ENCODE peak calls at places on chromosomes 4 and X, in nine cellular contexts. One of them, this sample, is unnamed.

GRCh38 chrX:50903387-50904027 is 7.0 kb upstream of the BMP15 start:
- DNase-seq in lower leg skin: no peak
- DNase-seq in ovary: no peak
- DNase-seq in spleen: no peak
- DNase-seq in AG09309: no peak
- DNase-seq in heart right ventricle: no peak
- DNase-seq in brain microvascular endothelial cell: peak; percentile 23
- DNase-seq in transverse colon: no peak
- DNase-seq in left ventricle myocardium inferior: no peak
- DNase-seq in this sample: peak; percentile 61

GRCh38 chr4:159966741-159967140 is 863.9 kb downstream of the RAPGEF2 start:
- DNase-seq in lower leg skin: no peak
- DNase-seq in ovary: no peak
- DNase-seq in spleen: no peak
- DNase-seq in AG09309: no peak
- DNase-seq in heart right ventricle: no peak
- DNase-seq in brain microvascular endothelial cell: no peak
- DNase-seq in transverse colon: no peak
- DNase-seq in left ventricle myocardium inferior: no peak
- DNase-seq in this sample: no peak

GRCh38 chr4:1004557-1005485 is 6.6 kb upstream of the FGFRL1 start:
- DNase-seq in lower leg skin: no peak
- DNase-seq in ovary: no peak
- DNase-seq in spleen: no peak
- DNase-seq in AG09309: no peak
- DNase-seq in heart right ventricle: no peak
- DNase-seq in brain microvascular endothelial cell: no peak
- DNase-seq in transverse colon: no peak
- DNase-seq in left ventricle myocardium inferior: peak; percentile 43
- DNase-seq in this sample: no peak

GRCh38 chrX:40100141-40100536 is 2.4 kb upstream of the BCOR start:
- DNase-seq in lower leg skin: no peak
- DNase-seq in ovary: peak; percentile 70
- DNase-seq in spleen: peak; percentile 76
- DNase-seq in AG09309: no peak
- DNase-seq in heart right ventricle: peak; percentile 37
- DNase-seq in brain microvascular endothelial cell: no peak
- DNase-seq in transverse colon: peak; percentile 34
- DNase-seq in left ventricle myocardium inferior: peak; percentile 31
- DNase-seq in this sample: peak; percentile 39

GRCh38 chrX:37348237-37349130 is 680 bp upstream of the PRRG1 start:
- DNase-seq in lower leg skin: no peak
- DNase-seq in ovary: no peak
- DNase-seq in spleen: peak; percentile 71
- DNase-seq in AG09309: no peak
- DNase-seq in heart right ventricle: no peak
- DNase-seq in brain microvascular endothelial cell: no peak
- DNase-seq in transverse colon: no peak
- DNase-seq in left ventricle myocardium inferior: no peak
- DNase-seq in this sample: no peak

GRCh38 chr4:159764343-159764952 is 661.6 kb downstream of the RAPGEF2 start:
- DNase-seq in lower leg skin: no peak
- DNase-seq in ovary: no peak
- DNase-seq in spleen: no peak
- DNase-seq in AG09309: no peak
- DNase-seq in heart right ventricle: no peak
- DNase-seq in brain microvascular endothelial cell: peak; percentile 70
- DNase-seq in transverse colon: no peak
- DNase-seq in left ventricle myocardium inferior: no peak
- DNase-seq in this sample: peak; percentile 55

GRCh38 chr4:90718926-90719325 is 591.7 kb downstream of the CCSER1 start:
- DNase-seq in lower leg skin: no peak
- DNase-seq in ovary: no peak
- DNase-seq in spleen: peak; percentile 50
- DNase-seq in AG09309: no peak
- DNase-seq in heart right ventricle: no peak
- DNase-seq in brain microvascular endothelial cell: no peak
- DNase-seq in transverse colon: no peak
- DNase-seq in left ventricle myocardium inferior: no peak
- DNase-seq in this sample: no peak

GRCh38 chr4:169164669-169165415 is 105.9 kb downstream of the SH3RF1 start:
- DNase-seq in lower leg skin: no peak
- DNase-seq in ovary: no peak
- DNase-seq in spleen: no peak
- DNase-seq in AG09309: peak; percentile 28
- DNase-seq in heart right ventricle: no peak
- DNase-seq in brain microvascular endothelial cell: no peak
- DNase-seq in transverse colon: no peak
- DNase-seq in left ventricle myocardium inferior: no peak
- DNase-seq in this sample: no peak

GRCh38 chrX:17040711-17041110 is 94.3 kb downstream of the REPS2 start:
- DNase-seq in lower leg skin: no peak
- DNase-seq in ovary: no peak
- DNase-seq in spleen: no peak
- DNase-seq in AG09309: no peak
- DNase-seq in heart right ventricle: no peak
- DNase-seq in brain microvascular endothelial cell: no peak
- DNase-seq in transverse colon: no peak
- DNase-seq in left ventricle myocardium inferior: no peak
- DNase-seq in this sample: no peak

GRCh38 chrX:9928083-9928482 is 39.1 kb upstream of the CLDN34 start:
- DNase-seq in lower leg skin: no peak
- DNase-seq in ovary: no peak
- DNase-seq in spleen: no peak
- DNase-seq in AG09309: no peak
- DNase-seq in heart right ventricle: no peak
- DNase-seq in brain microvascular endothelial cell: no peak
- DNase-seq in transverse colon: no peak
- DNase-seq in left ventricle myocardium inferior: no peak
- DNase-seq in this sample: no peak

GRCh38 chr4:13207224-13207623 is 276.9 kb downstream of the RAB28 start:
- DNase-seq in lower leg skin: no peak
- DNase-seq in ovary: no peak
- DNase-seq in spleen: no peak
- DNase-seq in AG09309: no peak
- DNase-seq in heart right ventricle: no peak
- DNase-seq in brain microvascular endothelial cell: no peak
- DNase-seq in transverse colon: no peak
- DNase-seq in left ventricle myocardium inferior: no peak
- DNase-seq in this sample: no peak

GRCh38 chr4:7183161-7183560 is 9.2 kb upstream of the SORCS2 start:
- DNase-seq in lower leg skin: no peak
- DNase-seq in ovary: no peak
- DNase-seq in spleen: no peak
- DNase-seq in AG09309: no peak
- DNase-seq in heart right ventricle: no peak
- DNase-seq in brain microvascular endothelial cell: no peak
- DNase-seq in transverse colon: no peak
- DNase-seq in left ventricle myocardium inferior: no peak
- DNase-seq in this sample: no peak

GRCh38 chr4:7191546-7192251 is 639 bp upstream of the SORCS2 start:
- DNase-seq in lower leg skin: no peak
- DNase-seq in ovary: peak; percentile 52
- DNase-seq in spleen: peak; percentile 59
- DNase-seq in AG09309: no peak
- DNase-seq in heart right ventricle: no peak
- DNase-seq in brain microvascular endothelial cell: no peak
- DNase-seq in transverse colon: no peak
- DNase-seq in left ventricle myocardium inferior: no peak
- DNase-seq in this sample: no peak

GRCh38 chr4:2981256-2981804 is 18.0 kb downstream of the GRK4 start:
- DNase-seq in lower leg skin: no peak
- DNase-seq in ovary: no peak
- DNase-seq in spleen: no peak
- DNase-seq in AG09309: no peak
- DNase-seq in heart right ventricle: no peak
- DNase-seq in brain microvascular endothelial cell: no peak
- DNase-seq in transverse colon: no peak
- DNase-seq in left ventricle myocardium inferior: no peak
- DNase-seq in this sample: no peak

GRCh38 chrX:24347871-24348270 is 12.6 kb upstream of the SUPT20HL1 start:
- DNase-seq in lower leg skin: no peak
- DNase-seq in ovary: no peak
- DNase-seq in spleen: no peak
- DNase-seq in AG09309: no peak
- DNase-seq in heart right ventricle: no peak
- DNase-seq in brain microvascular endothelial cell: no peak
- DNase-seq in transverse colon: no peak
- DNase-seq in left ventricle myocardium inferior: no peak
- DNase-seq in this sample: no peak

GRCh38 chr4:4506961-4507360 is 34.9 kb downstream of the STX18 start:
- DNase-seq in lower leg skin: no peak
- DNase-seq in ovary: no peak
- DNase-seq in spleen: no peak
- DNase-seq in AG09309: no peak
- DNase-seq in heart right ventricle: no peak
- DNase-seq in brain microvascular endothelial cell: no peak
- DNase-seq in transverse colon: peak; percentile 22
- DNase-seq in left ventricle myocardium inferior: no peak
- DNase-seq in this sample: no peak

GRCh38 chrX:134423606-134424005 is 36.4 kb upstream of the HPRT1 start:
- DNase-seq in lower leg skin: no peak
- DNase-seq in ovary: no peak
- DNase-seq in spleen: no peak
- DNase-seq in AG09309: peak; percentile 3
- DNase-seq in heart right ventricle: no peak
- DNase-seq in brain microvascular endothelial cell: no peak
- DNase-seq in transverse colon: no peak
- DNase-seq in left ventricle myocardium inferior: no peak
- DNase-seq in this sample: no peak

GRCh38 chrX:147570483-147570882 is 341.2 kb upstream of the FMR1 start:
- DNase-seq in lower leg skin: no peak
- DNase-seq in ovary: no peak
- DNase-seq in spleen: no peak
- DNase-seq in AG09309: no peak
- DNase-seq in heart right ventricle: no peak
- DNase-seq in brain microvascular endothelial cell: no peak
- DNase-seq in transverse colon: no peak
- DNase-seq in left ventricle myocardium inferior: no peak
- DNase-seq in this sample: no peak

DNA sequence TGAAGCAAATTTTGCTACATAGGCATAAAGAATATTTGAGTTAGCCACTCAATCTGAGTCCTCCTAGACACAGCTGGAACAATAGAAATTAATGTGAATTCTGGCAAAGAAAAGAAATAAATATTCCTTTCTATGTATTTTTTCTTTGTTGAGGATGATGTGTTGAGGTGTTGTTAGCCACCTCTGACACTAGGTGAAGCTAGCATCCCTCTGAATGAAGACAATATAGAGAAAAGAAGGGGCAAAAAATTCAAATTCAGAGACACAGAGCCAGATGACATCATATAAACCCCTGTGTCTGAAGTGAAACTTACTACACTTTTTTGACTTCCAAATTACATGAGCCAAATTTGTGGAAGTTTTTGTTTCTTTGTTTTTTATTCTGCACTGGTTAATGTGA is 34.6 kb upstream of the TMPRSS11D start:
- DNase-seq in lower leg skin: no peak
- DNase-seq in ovary: no peak
- DNase-seq in spleen: no peak
- DNase-seq in AG09309: no peak
- DNase-seq in heart right ventricle: no peak
- DNase-seq in brain microvascular endothelial cell: no peak
- DNase-seq in transverse colon: no peak
- DNase-seq in left ventricle myocardium inferior: no peak
- DNase-seq in this sample: no peak
- TF ChIP-seq CTCF in lower leg skin: no peak
- TF ChIP-seq CTCF in ovary: no peak
- TF ChIP-seq CTCF in spleen: no peak
- TF ChIP-seq CTCF in AG09309: peak; percentile 6
- TF ChIP-seq CTCF in heart right ventricle: no peak
- TF ChIP-seq CTCF in brain microvascular endothelial cell: peak; percentile 42
- TF ChIP-seq CTCF in transverse colon: no peak
- TF ChIP-seq CTCF in left ventricle myocardium inferior: no peak
- TF ChIP-seq CTCF in this sample: peak; percentile 18

DNA sequence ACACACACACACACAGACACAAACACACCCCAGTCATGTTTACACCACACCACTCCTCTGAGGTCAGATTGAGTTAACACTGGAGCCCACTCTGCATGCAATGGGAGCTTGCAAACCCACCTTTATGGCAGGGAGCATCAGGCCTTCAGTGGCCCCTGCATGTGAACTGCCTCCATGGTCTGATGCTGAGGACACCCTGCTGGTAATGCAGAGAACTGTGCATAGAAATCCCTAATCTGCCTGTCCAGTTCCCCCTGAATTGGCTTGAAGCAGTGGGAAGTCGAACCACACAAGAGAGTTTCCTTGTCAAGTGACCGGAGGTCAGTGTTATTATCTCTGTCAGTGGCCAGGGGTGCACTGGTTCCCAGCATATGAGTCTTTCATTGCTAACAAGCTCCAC is 59.8 kb downstream of the ANOS1 start:
- DNase-seq in lower leg skin: no peak
- DNase-seq in ovary: no peak
- DNase-seq in spleen: no peak
- DNase-seq in AG09309: no peak
- DNase-seq in heart right ventricle: no peak
- DNase-seq in brain microvascular endothelial cell: no peak
- DNase-seq in transverse colon: no peak
- DNase-seq in left ventricle myocardium inferior: no peak
- DNase-seq in this sample: no peak
- TF ChIP-seq CTCF in lower leg skin: no peak
- TF ChIP-seq CTCF in ovary: no peak
- TF ChIP-seq CTCF in spleen: no peak
- TF ChIP-seq CTCF in AG09309: no peak
- TF ChIP-seq CTCF in heart right ventricle: no peak
- TF ChIP-seq CTCF in brain microvascular endothelial cell: peak; percentile 33
- TF ChIP-seq CTCF in transverse colon: no peak
- TF ChIP-seq CTCF in left ventricle myocardium inferior: no peak
- TF ChIP-seq CTCF in this sample: no peak

DNA sequence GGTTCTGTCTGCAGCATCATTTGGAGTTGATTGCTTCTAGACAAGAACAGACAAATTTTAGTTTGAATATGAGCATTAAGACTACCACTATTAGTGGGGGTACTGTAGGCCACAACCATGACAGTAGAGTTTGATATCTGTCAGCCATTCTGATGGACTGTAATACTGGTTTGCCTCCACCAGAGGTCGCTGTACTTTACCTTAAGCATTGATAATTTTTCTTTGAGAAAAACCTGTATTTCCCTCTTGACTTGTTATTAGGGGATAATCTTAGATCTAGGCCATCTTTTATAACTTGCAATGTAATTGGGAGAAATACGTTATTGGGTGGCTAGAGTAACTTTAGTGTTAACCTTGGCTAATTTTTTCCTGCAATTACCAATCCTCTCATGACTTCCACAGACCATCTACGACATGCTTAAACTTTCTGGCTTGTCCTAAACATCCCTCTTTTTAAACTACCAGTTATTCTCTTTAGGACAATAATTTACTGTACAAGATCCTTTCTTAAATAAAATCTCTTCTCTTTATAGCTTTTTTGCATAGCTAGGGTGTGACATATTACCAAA is 562.4 kb downstream of the MAGEB5 start:
- DNase-seq in lower leg skin: no peak
- DNase-seq in ovary: no peak
- DNase-seq in spleen: no peak
- DNase-seq in AG09309: no peak
- DNase-seq in heart right ventricle: no peak
- DNase-seq in brain microvascular endothelial cell: no peak
- DNase-seq in transverse colon: no peak
- DNase-seq in left ventricle myocardium inferior: no peak
- DNase-seq in this sample: no peak
- TF ChIP-seq CTCF in lower leg skin: no peak
- TF ChIP-seq CTCF in ovary: no peak
- TF ChIP-seq CTCF in spleen: no peak
- TF ChIP-seq CTCF in AG09309: peak; percentile 9
- TF ChIP-seq CTCF in heart right ventricle: peak; percentile 23
- TF ChIP-seq CTCF in brain microvascular endothelial cell: peak; percentile 36
- TF ChIP-seq CTCF in transverse colon: no peak
- TF ChIP-seq CTCF in left ventricle myocardium inferior: no peak
- TF ChIP-seq CTCF in this sample: peak; percentile 18

GRCh38 chrX:38458071-38458470 is 103.3 kb upstream of the TSPAN7 start:
- DNase-seq in lower leg skin: no peak
- DNase-seq in ovary: no peak
- DNase-seq in spleen: no peak
- DNase-seq in AG09309: no peak
- DNase-seq in heart right ventricle: no peak
- DNase-seq in brain microvascular endothelial cell: no peak
- DNase-seq in transverse colon: no peak
- DNase-seq in left ventricle myocardium inferior: no peak
- DNase-seq in this sample: no peak
- TF ChIP-seq CTCF in lower leg skin: no peak
- TF ChIP-seq CTCF in ovary: no peak
- TF ChIP-seq CTCF in spleen: no peak
- TF ChIP-seq CTCF in AG09309: no peak
- TF ChIP-seq CTCF in heart right ventricle: no peak
- TF ChIP-seq CTCF in brain microvascular endothelial cell: no peak
- TF ChIP-seq CTCF in transverse colon: no peak
- TF ChIP-seq CTCF in left ventricle myocardium inferior: peak; percentile 40
- TF ChIP-seq CTCF in this sample: no peak